ENCODE peak calls at places on chromosome 5, in six cellular contexts. I is H7; V is stimulated activated CD8-positive, alpha-beta memory T cell treated with anti-CD3 and anti-CD28 coated beads, Interleukin-2, amount 100 ng/mL, for 1 hour; N is HS-5; A is choroid plexus epithelial cell; R is B cell. K is an unnamed sample.

GRCh38 chr5:169584998-169585451 is 1.5 kb downstream of the SPDL1 start:
- DNase-seq in V (no peak), R (no peak), N (no peak), A (no peak), I (peak; percentile 4), K (no peak)

GRCh38 chr5:139177809-139178581 is 20.2 kb downstream of the SIL1 start:
- DNase-seq in R (no peak), A (no peak), I (no peak), N (no peak), V (no peak), K (no peak)

GRCh38 chr5:72151646-72152045 is 44.4 kb downstream of the MAP1B start:
- DNase-seq in R (no peak), N (no peak), A (no peak), I (no peak), V (no peak), K (no peak)

GRCh38 chr5:98840946-98841345 is 67.5 kb downstream of the RGMB start:
- DNase-seq in I (no peak), R (no peak), V (no peak), A (no peak), N (no peak), K (no peak)

GRCh38 chr5:72503888-72504491 is 3.2 kb downstream of the ZNF366 start:
- DNase-seq in I (no peak), A (peak; percentile 46), R (no peak), V (no peak), N (no peak), K (no peak)

GRCh38 chr5:87081511-87082372 is 185.9 kb upstream of the RASA1 start:
- DNase-seq in I (no peak), N (no peak), V (no peak), R (peak; percentile 47), A (no peak), K (no peak)

GRCh38 chr5:172834570-172835245 is 657 bp downstream of the ERGIC1 start:
- DNase-seq in A (peak; percentile 39), R (no peak), V (no peak), I (peak; percentile 89), N (no peak), K (peak; percentile 74)

GRCh38 chr5:176608937-176609723 is 826 bp downstream of the GPRIN1 start:
- DNase-seq in R (no peak), N (no peak), A (no peak), I (no peak), V (no peak), K (no peak)

GRCh38 chr5:80259511-80260200 is 3.8 kb upstream of the SERINC5 start:
- DNase-seq in I (no peak), N (no peak), R (no peak), A (no peak), V (no peak), K (no peak)

GRCh38 chr5:38726279-38726678 is 119.5 kb upstream of the OSMR start:
- DNase-seq in I (no peak), R (no peak), A (no peak), V (no peak), N (no peak), K (no peak)

GRCh38 chr5:68171101-68171558 is 44.4 kb upstream of the PIK3R1 start:
- DNase-seq in A (peak; percentile 75), I (no peak), V (no peak), R (no peak), N (no peak), K (no peak)

GRCh38 chr5:112861638-112861985 is 525 bp downstream of the SRP19 start:
- DNase-seq in N (no peak), V (no peak), I (no peak), R (no peak), A (no peak), K (no peak)

GRCh38 chr5:28574616-28575015 is 1536.2 kb upstream of the CDH9 start:
- DNase-seq in I (no peak), A (peak; percentile 5), R (no peak), N (no peak), V (no peak), K (no peak)

GRCh38 chr5:32805966-32806626 is 95.0 kb downstream of the NPR3 start:
- DNase-seq in A (peak; percentile 93), V (no peak), N (peak; percentile 67), R (no peak), I (no peak), K (no peak)

GRCh38 chr5:5304361-5305035 is 118.0 kb upstream of the ICE1 start:
- DNase-seq in I (no peak), R (no peak), N (no peak), V (no peak), A (no peak), K (peak; percentile 59)

GRCh38 chr5:131264453-131265200 is 774 bp downstream of the CDC42SE2 start:
- DNase-seq in N (no peak), R (peak; percentile 29), A (peak; percentile 48), V (no peak), I (peak; percentile 70), K (peak; percentile 81)

GRCh38 chr5:159052282-159053011 is 47.3 kb downstream of the EBF1 start:
- DNase-seq in V (no peak), A (peak; percentile 65), R (no peak), N (no peak), I (peak; percentile 22), K (peak; percentile 53)

GRCh38 chr5:42021923-42022322 is 96.8 kb downstream of the FBXO4 start:
- DNase-seq in I (no peak), N (no peak), R (no peak), A (no peak), V (no peak), K (no peak)

GRCh38 chr5:132204736-132205135 is 22.9 kb downstream of the P4HA2 start:
- DNase-seq in V (no peak), I (no peak), N (no peak), R (no peak), A (no peak), K (peak; percentile 12)

GRCh38 chr5:147522435-147522834 is 12.6 kb upstream of the DPYSL3 start:
- DNase-seq in N (peak; percentile 64), I (no peak), V (no peak), A (no peak), R (no peak), K (peak; percentile 45)

GRCh38 chr5:168409601-168410458 is 76.4 kb upstream of the RARS1 start:
- DNase-seq in V (no peak), R (no peak), N (peak; percentile 54), A (peak; percentile 63), I (no peak), K (no peak)

GRCh38 chr5:114325552-114325951 is 36.3 kb upstream of the KCNN2 start:
- DNase-seq in I (no peak), A (peak; percentile 53), R (no peak), N (no peak), V (no peak), K (no peak)

K was measured in endodermal cell.